ENCODE peak calls at places on chromosome 3, in four cellular contexts. G, H, L and I are unnamed samples.

GRCh38 chr3:58116161-58116955 is 94.4 kb downstream of the DNASE1L3 start:
- DNase-seq in G (no peak), H (no peak), L (no peak), I (no peak)

GRCh38 chr3:178382388-178383061 is 153.7 kb upstream of the KCNMB2 start:
- DNase-seq in G (no peak), H (no peak), L (no peak), I (no peak)

GRCh38 chr3:47611577-47611976 is 32.9 kb upstream of the CSPG5 start:
- DNase-seq in G (no peak), H (no peak), L (no peak), I (no peak)

GRCh38 chr3:15955968-15956367 is 158.2 kb upstream of the ANKRD28 start:
- DNase-seq in G (no peak), H (no peak), L (no peak), I (no peak)

GRCh38 chr3:106913111-106913698 is 464.0 kb upstream of the CCDC54 start:
- DNase-seq in G (no peak), H (no peak), L (no peak), I (no peak)

GRCh38 chr3:114973576-114973975 is 173.5 kb downstream of the ZBTB20 start:
- DNase-seq in G (no peak), H (no peak), L (no peak), I (no peak)

GRCh38 chr3:187230011-187230410 is 32.7 kb downstream of the RTP1 start:
- DNase-seq in G (no peak), H (no peak), L (no peak), I (no peak)

GRCh38 chr3:147930417-147930816 is 521.3 kb downstream of the ZIC1 start:
- DNase-seq in G (no peak), H (no peak), L (no peak), I (no peak)

GRCh38 chr3:97232635-97233034 is 418.2 kb downstream of the EPHA6 start:
- DNase-seq in G (peak; percentile 60), H (no peak), L (peak; percentile 57), I (no peak)

GRCh38 chr3:20039765-20040475 is at the start of gene KAT2B:
- DNase-seq in G (peak; percentile 58), H (peak; percentile 81), L (peak; percentile 91), I (peak; percentile 34)

DNA sequence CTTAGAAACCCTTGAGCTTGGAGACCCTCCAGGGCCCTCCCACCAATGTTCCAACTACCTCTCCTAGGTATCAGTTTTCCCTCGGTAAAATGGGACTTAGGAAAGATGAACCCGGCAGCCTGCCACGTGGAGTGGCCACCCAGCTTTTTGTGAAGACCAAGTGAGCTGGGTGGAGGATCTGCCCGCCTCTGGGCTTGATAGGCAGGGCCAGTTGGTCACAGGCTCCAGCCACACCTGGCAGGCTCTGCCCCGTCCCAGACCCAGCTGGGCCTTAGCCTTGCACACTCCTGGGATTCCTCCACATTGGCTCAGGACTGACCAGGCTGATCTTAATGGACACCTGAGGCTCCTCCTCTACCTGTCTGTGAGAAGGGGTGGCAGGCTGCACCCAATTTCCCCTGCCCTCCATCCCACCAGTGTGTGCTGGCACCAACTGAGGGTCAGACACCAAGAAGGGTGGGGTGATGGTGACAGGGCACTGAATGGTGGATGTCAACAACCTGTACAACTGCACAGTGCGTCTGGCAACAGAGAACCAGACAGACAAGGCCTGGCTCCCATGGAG is 761 bp upstream of the GRIP2 start:
- DNase-seq in G (no peak), H (peak; percentile 71), L (no peak), I (no peak)
- TF ChIP-seq CTCF in G (no peak), H (no peak), L (no peak), I (no peak)

DNA sequence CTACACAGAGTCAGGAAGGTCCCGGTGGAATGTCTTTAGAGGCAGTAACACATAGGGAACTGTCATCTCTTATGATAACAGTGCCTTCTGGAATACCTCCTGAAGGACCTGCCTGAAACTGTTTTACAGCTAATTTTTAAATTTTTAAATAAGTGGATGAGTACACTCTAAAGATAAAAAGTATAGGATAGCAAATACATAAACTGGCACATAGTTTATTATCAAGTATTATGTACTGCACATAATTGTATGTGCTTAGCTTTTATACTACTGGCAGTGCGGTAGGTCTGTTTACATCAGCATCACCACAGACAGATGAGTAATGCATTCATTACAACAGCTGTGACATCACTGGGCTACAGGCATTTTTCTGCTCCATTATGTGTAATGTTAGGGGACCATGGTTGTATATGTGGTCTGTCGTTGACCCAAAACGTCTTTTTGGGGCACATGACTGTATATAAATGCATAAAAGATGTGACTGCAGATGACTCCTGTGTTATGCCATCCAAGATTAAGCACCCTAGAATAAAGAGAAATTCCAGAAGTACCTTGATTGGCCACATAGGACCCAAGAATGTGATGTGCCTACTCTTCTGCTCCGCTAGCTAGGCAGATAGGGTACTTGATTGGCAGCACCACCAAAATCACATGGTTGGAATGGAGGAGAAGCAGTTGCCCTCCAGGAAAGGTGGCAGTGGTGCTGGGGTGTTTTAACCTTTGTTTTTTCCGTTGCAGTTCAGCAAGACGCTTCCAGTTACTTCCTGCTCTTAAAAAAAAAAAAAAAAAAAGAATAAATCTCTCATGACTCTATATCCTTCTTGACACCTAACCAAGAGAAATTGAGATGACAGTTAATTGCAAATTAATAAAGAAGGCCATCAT is 3.3 kb downstream of the VPS8 start:
- DNase-seq in G (no peak), H (no peak), L (no peak), I (no peak)
- TF ChIP-seq CTCF in G (no peak), H (no peak), L (no peak), I (no peak)

GRCh38 chr3:41223691-41224090 is 24.4 kb downstream of the CTNNB1 start:
- DNase-seq in G (no peak), H (no peak), L (no peak), I (no peak)

GRCh38 chr3:41222012-41222411 is 22.7 kb downstream of the CTNNB1 start:
- DNase-seq in G (no peak), H (no peak), L (no peak), I (no peak)

GRCh38 chr3:41222508-41222907 is 23.2 kb downstream of the CTNNB1 start:
- DNase-seq in G (no peak), H (no peak), L (no peak), I (no peak)

GRCh38 chr3:41223078-41223477 is 23.8 kb downstream of the CTNNB1 start:
- DNase-seq in G (no peak), H (no peak), L (no peak), I (no peak)

DNA sequence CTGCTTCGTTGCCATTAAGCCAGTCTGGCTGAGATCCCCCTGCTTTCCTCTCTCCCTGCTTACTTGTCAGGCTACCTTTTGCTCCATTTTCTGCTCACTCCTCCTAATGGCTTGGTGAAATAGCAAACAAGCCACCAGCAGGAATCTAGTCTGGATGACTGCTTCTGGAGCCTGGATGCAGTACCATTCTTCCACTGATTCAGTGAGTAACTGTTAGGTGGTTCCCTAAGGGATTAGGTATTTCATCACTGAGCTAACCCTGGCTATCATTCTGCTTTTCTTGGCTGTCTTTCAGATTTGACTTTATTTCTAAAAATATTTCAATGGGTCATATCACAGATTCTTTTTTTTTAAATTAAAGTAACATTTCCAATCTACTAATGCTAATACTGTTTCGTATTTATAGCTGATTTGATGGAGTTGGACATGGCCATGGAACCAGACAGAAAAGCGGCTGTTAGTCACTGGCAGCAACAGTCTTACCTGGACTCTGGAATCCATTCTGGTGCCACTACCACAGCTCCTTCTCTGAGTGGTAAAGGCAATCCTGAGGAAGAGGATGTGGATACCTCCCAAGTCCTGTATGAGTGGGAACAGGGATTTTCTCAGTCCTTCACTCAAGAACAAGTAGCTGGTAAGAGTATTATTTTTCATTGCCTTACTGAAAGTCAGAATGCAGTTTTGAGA is 25.0 kb downstream of the CTNNB1 start:
- DNase-seq in G (no peak), H (no peak), L (no peak), I (no peak)
- TF ChIP-seq CTCF in G (no peak), H (no peak), L (no peak), I (no peak)

GRCh38 chr3:17995769-17996168 is 253.3 kb upstream of the TBC1D5 start:
- DNase-seq in G (no peak), H (no peak), L (no peak), I (no peak)
- TF ChIP-seq CTCF in G (no peak), H (no peak), L (no peak), I (no peak)